ENCODE peak calls at places on chromosomes 12 and 14, in four cellular contexts. One of them, this sample, is unnamed.
A peak's percentile ranks its signal among the peaks of the same experiment; 100 is the strongest.

GRCh38 chr14:32512813-32513212 is 183.7 kb downstream of the AKAP6 start:
- DNase-seq in lung: no peak
- DNase-seq in GM12878: no peak
- DNase-seq in heart left ventricle: no peak
- DNase-seq in this sample: no peak

GRCh38 chr12:65876898-65877721 is 52.8 kb downstream of the HMGA2 start:
- DNase-seq in heart left ventricle: no peak
- DNase-seq in lung: no peak
- DNase-seq in GM12878: no peak
- DNase-seq in this sample: no peak

GRCh38 chr12:92596388-92596787 is 106.4 kb upstream of the PLEKHG7 start:
- DNase-seq in GM12878: no peak
- DNase-seq in heart left ventricle: no peak
- DNase-seq in lung: no peak
- DNase-seq in this sample: no peak

GRCh38 chr12:117000316-117000715 is 89.6 kb downstream of the FBXW8 start:
- DNase-seq in heart left ventricle: no peak
- DNase-seq in lung: no peak
- DNase-seq in GM12878: no peak
- DNase-seq in this sample: no peak

GRCh38 chr12:79690156-79690605 is 583 bp downstream of the PAWR start:
- DNase-seq in GM12878: no peak
- DNase-seq in lung: no peak
- DNase-seq in heart left ventricle: peak; percentile 38
- DNase-seq in this sample: no peak

GRCh38 chr14:69612014-69612758 is 790 bp downstream of the SUSD6 start:
- DNase-seq in heart left ventricle: no peak
- DNase-seq in lung: no peak
- DNase-seq in GM12878: no peak
- DNase-seq in this sample: no peak

GRCh38 chr14:56585461-56586084 is 6.0 kb downstream of the TMEM260 start:
- DNase-seq in heart left ventricle: no peak
- DNase-seq in lung: no peak
- DNase-seq in GM12878: no peak
- DNase-seq in this sample: peak; percentile 18

GRCh38 chr12:72010365-72010764 is 71.7 kb downstream of the TPH2 start:
- DNase-seq in GM12878: no peak
- DNase-seq in lung: no peak
- DNase-seq in heart left ventricle: no peak
- DNase-seq in this sample: no peak

GRCh38 chr14:88987516-88987915 is 163.1 kb downstream of the TTC8 start:
- DNase-seq in GM12878: no peak
- DNase-seq in lung: no peak
- DNase-seq in heart left ventricle: no peak
- DNase-seq in this sample: no peak

GRCh38 chr12:11798856-11799530 is 149.5 kb downstream of the ETV6 start:
- DNase-seq in GM12878: no peak
- DNase-seq in heart left ventricle: no peak
- DNase-seq in lung: no peak
- DNase-seq in this sample: no peak

GRCh38 chr12:34345801-34346200 is 323.5 kb downstream of the ALG10 start:
- DNase-seq in GM12878: no peak
- DNase-seq in heart left ventricle: no peak
- DNase-seq in lung: no peak
- DNase-seq in this sample: no peak

GRCh38 chr14:61502459-61503093 is 181.2 kb downstream of the PRKCH start:
- DNase-seq in GM12878: no peak
- DNase-seq in heart left ventricle: no peak
- DNase-seq in lung: no peak
- DNase-seq in this sample: no peak

GRCh38 chr12:72076558-72076915 is 137.9 kb downstream of the TPH2 start:
- DNase-seq in GM12878: no peak
- DNase-seq in lung: no peak
- DNase-seq in heart left ventricle: no peak
- DNase-seq in this sample: no peak

GRCh38 chr14:72332054-72332453 is 399.8 kb downstream of the RGS6 start:
- DNase-seq in GM12878: no peak
- DNase-seq in heart left ventricle: peak; percentile 39
- DNase-seq in lung: peak; percentile 33
- DNase-seq in this sample: no peak

GRCh38 chr12:132771126-132771838 is 9.7 kb upstream of the ANKLE2 start:
- DNase-seq in lung: no peak
- DNase-seq in heart left ventricle: no peak
- DNase-seq in GM12878: no peak
- DNase-seq in this sample: no peak

GRCh38 chr12:91890742-91891141 is 254.9 kb downstream of the BTG1 start:
- DNase-seq in GM12878: no peak
- DNase-seq in lung: no peak
- DNase-seq in heart left ventricle: no peak
- DNase-seq in this sample: no peak

GRCh38 chr12:50419112-50419909 is 18.6 kb downstream of the LARP4 start:
- DNase-seq in heart left ventricle: no peak
- DNase-seq in GM12878: no peak
- DNase-seq in lung: no peak
- DNase-seq in this sample: no peak

GRCh38 chr12:105954891-105955607 is 183.7 kb downstream of the NUAK1 start:
- DNase-seq in GM12878: no peak
- DNase-seq in heart left ventricle: no peak
- DNase-seq in lung: no peak
- DNase-seq in this sample: no peak

GRCh38 chr12:57489157-57489641 is 1.3 kb downstream of the MARS1 start:
- DNase-seq in GM12878: no peak
- DNase-seq in heart left ventricle: no peak
- DNase-seq in lung: no peak
- DNase-seq in this sample: no peak

GRCh38 chr12:21478756-21479455 is 22.5 kb downstream of the RECQL start:
- DNase-seq in GM12878: no peak
- DNase-seq in heart left ventricle: no peak
- DNase-seq in lung: no peak
- DNase-seq in this sample: no peak

GRCh38 chr12:132075026-132075713 is 68.9 kb downstream of the DDX51 start:
- DNase-seq in lung: no peak
- DNase-seq in heart left ventricle: no peak
- DNase-seq in GM12878: no peak
- DNase-seq in this sample: no peak

GRCh38 chr12:75986001-75986739 is 45.4 kb downstream of the PHLDA1 start:
- DNase-seq in heart left ventricle: no peak
- DNase-seq in lung: no peak
- DNase-seq in GM12878: no peak
- DNase-seq in this sample: no peak

GRCh38 chr12:9064815-9065606 is 50.7 kb downstream of the A2M start:
- DNase-seq in lung: peak; percentile 89
- DNase-seq in heart left ventricle: peak; percentile 90
- DNase-seq in GM12878: no peak
- DNase-seq in this sample: no peak

GRCh38 chr14:33691907-33692306 is 259.0 kb downstream of the EGLN3 start:
- DNase-seq in heart left ventricle: no peak
- DNase-seq in GM12878: no peak
- DNase-seq in lung: no peak
- DNase-seq in this sample: no peak

GRCh38 chr12:103279444-103279843 is 216.3 kb downstream of the C12orf42 start:
- DNase-seq in lung: no peak
- DNase-seq in GM12878: peak; percentile 93
- DNase-seq in heart left ventricle: no peak
- DNase-seq in this sample: no peak

GRCh38 chr12:119528241-119528640 is 65.3 kb upstream of the TMEM233 start:
- DNase-seq in lung: no peak
- DNase-seq in heart left ventricle: no peak
- DNase-seq in GM12878: no peak
- DNase-seq in this sample: no peak

GRCh38 chr12:79983492-79983891 is 48.6 kb upstream of the PPP1R12A start:
- DNase-seq in heart left ventricle: no peak
- DNase-seq in lung: no peak
- DNase-seq in GM12878: no peak
- DNase-seq in this sample: no peak

GRCh38 chr12:6635856-6636521 is at the start of gene LPAR5:
- DNase-seq in heart left ventricle: peak; percentile 44
- DNase-seq in GM12878: no peak
- DNase-seq in lung: no peak
- DNase-seq in this sample: no peak

GRCh38 chr12:45890276-45890675 is 100.1 kb downstream of the SCAF11 start:
- DNase-seq in GM12878: no peak
- DNase-seq in heart left ventricle: no peak
- DNase-seq in lung: no peak
- DNase-seq in this sample: no peak
- TF ChIP-seq CTCF in GM12878: no peak
- TF ChIP-seq CTCF in heart left ventricle: no peak
- TF ChIP-seq CTCF in lung: no peak
- TF ChIP-seq CTCF in this sample: no peak

GRCh38 chr12:89166525-89166934 is 185.8 kb downstream of the DUSP6 start:
- DNase-seq in GM12878: peak; percentile 43
- DNase-seq in lung: no peak
- DNase-seq in heart left ventricle: no peak
- DNase-seq in this sample: no peak

GRCh38 chr12:89163918-89164317 is 188.4 kb downstream of the DUSP6 start:
- DNase-seq in lung: no peak
- DNase-seq in GM12878: no peak
- DNase-seq in heart left ventricle: no peak
- DNase-seq in this sample: no peak

GRCh38 chr12:89160716-89161123 is 191.6 kb downstream of the DUSP6 start:
- DNase-seq in lung: peak; percentile 58
- DNase-seq in GM12878: no peak
- DNase-seq in heart left ventricle: peak; percentile 74
- DNase-seq in this sample: no peak

GRCh38 chr12:89161553-89161952 is 190.7 kb downstream of the DUSP6 start:
- DNase-seq in GM12878: no peak
- DNase-seq in lung: no peak
- DNase-seq in heart left ventricle: no peak
- DNase-seq in this sample: no peak

GRCh38 chr12:89162704-89163261 is 189.5 kb downstream of the DUSP6 start:
- DNase-seq in lung: peak; percentile 68
- DNase-seq in GM12878: peak; percentile 23
- DNase-seq in heart left ventricle: peak; percentile 52
- DNase-seq in this sample: peak; percentile 5
- H3K4me1 ChIP-seq in lung: peaks cover 12% of the 10 kb centered on the region
- H3K4me1 ChIP-seq in GM12878: peaks cover 3% of the 10 kb centered on the region
- H3K4me1 ChIP-seq in heart left ventricle: peaks cover 29% of the 10 kb centered on the region
- H3K4me1 ChIP-seq in this sample: no peaks in the 10 kb centered on the region

GRCh38 chr14:74290415-74290814 is 12.3 kb downstream of the ABCD4 start:
- DNase-seq in heart left ventricle: no peak
- DNase-seq in GM12878: no peak
- DNase-seq in lung: no peak
- DNase-seq in this sample: no peak
- TF ChIP-seq CTCF in heart left ventricle: peak; percentile 48
- TF ChIP-seq CTCF in GM12878: peak; percentile 20
- TF ChIP-seq CTCF in lung: no peak
- TF ChIP-seq CTCF in this sample: peak; percentile 72

DNA sequence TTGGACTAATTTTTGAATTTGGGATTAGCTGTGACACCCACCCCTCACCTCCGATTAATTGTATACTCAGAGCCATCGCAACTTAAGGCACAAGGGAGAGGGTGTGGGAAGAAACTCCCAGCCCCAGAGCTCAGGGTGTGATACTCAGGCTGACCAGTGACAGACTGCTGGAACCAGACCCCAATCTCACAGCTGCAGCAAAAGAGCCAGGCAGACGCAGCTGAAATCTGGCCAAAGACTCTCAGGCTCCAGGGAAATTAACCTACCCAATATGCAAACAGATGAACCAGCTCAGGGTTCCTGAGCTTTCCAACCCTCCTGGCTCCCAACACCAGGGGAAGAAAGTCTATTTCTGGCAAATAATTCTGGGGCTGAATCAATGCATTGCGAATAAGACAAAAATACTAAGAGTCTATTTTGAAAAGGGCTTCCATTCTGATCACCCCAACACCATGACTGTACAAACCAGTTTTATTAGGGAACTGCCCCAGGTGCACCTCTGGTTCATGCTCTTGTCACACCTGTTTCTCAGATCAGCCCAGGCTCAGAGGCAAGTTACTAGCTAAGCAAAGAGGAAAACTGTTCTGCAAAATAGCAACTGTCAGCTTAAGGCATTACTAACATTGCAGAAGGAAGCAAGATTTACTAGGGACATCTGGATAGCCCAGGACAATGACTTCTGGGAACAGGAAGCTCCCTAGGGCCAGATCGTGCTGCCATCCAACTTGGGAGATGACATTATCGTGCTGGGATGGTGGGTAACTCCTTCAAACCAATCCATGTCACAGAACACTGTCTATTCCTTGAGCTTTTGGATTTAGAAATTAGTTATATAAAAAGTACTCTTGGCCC is 30.3 kb downstream of the ANAPC7 start:
- DNase-seq in GM12878: no peak
- DNase-seq in lung: no peak
- DNase-seq in heart left ventricle: peak; percentile 76
- DNase-seq in this sample: no peak
- H3K4me1 ChIP-seq in GM12878: peaks cover 21% of the 10 kb centered on the region
- H3K4me1 ChIP-seq in lung: no peaks in the 10 kb centered on the region
- H3K4me1 ChIP-seq in heart left ventricle: peaks cover 22% of the 10 kb centered on the region
- H3K4me1 ChIP-seq in this sample: no peaks in the 10 kb centered on the region

GRCh38 chr14:23483216-23483854 is 13.8 kb downstream of the NGDN start:
- DNase-seq in heart left ventricle: no peak
- DNase-seq in lung: no peak
- DNase-seq in GM12878: no peak
- DNase-seq in this sample: no peak
- TF ChIP-seq CTCF in heart left ventricle: peak; percentile 23
- TF ChIP-seq CTCF in lung: no peak
- TF ChIP-seq CTCF in GM12878: peak; percentile 29
- TF ChIP-seq CTCF in this sample: peak; percentile 67

GRCh38 chr14:64005822-64006221 is 153.0 kb downstream of the SYNE2 start:
- DNase-seq in heart left ventricle: no peak
- DNase-seq in GM12878: no peak
- DNase-seq in lung: no peak
- DNase-seq in this sample: no peak
- H3K4me1 ChIP-seq in heart left ventricle: no peaks in the 10 kb centered on the region
- H3K4me1 ChIP-seq in GM12878: no peaks in the 10 kb centered on the region
- H3K4me1 ChIP-seq in lung: no peaks in the 10 kb centered on the region
- H3K4me1 ChIP-seq in this sample: no peaks in the 10 kb centered on the region

DNA sequence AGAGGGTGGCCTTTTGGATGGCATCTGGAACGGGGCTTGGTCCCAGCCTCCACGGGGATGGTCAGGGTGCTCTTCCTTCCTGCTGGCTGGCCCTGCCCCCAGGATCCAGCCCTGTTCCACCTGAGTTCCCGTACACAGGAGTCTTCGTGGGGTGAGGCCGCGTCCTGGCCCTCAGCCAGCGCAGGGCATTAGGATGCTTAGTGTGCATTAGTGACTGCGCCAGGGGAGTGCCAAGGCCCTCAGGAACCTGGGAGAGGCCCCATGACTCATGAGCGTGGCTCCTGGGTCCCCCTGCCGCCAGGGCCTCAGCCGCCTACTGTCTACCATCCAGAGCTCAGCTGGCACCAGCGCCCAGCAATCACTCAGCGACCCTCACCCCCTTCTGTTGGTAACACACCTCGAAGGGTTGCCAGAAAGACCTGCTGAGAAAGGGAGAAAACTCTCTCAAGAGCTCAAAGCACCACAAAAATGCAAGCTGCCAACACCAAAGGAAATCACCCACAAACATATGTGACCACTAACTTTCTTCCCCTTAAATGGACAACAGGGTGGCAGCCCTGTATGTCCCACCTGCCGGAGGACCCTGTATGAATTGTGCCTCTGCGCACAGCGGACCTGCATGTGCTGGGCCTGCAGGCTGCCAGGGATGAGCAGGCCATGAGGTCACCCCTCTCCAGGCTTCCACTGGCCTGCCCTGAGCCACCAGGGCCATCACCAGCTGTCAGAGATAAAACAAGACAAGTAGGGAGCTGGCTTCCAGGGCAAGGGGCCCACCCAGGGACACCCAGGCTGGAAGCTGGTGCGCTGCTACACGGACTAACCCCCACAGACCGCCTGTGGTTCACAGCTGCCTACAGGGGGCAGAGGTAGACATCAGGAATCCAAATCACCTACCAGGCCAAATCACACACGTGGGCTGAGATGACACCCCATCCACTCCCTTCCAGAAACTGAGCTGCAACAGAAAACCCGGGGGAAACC is 28.7 kb downstream of the CCDC85C start:
- DNase-seq in heart left ventricle: peak; percentile 68
- DNase-seq in lung: peak; percentile 85
- DNase-seq in GM12878: no peak
- DNase-seq in this sample: no peak
- TF ChIP-seq CTCF in heart left ventricle: peak; percentile 23
- TF ChIP-seq CTCF in lung: no peak
- TF ChIP-seq CTCF in GM12878: peak; percentile 20
- TF ChIP-seq CTCF in this sample: no peak

This sample was measured in Panc1.